ENCODE peak calls at places on chromosomes 7 and 10, in six cellular contexts. H is WTC11, B is GM23338, V is HepG2, Q is GM12878, X is H1. D is an unnamed sample.

GRCh38 chr10:101767600-101767945 is 8.3 kb downstream of the FGF8 start:
- DNase-seq in V (no peak), B (no peak), Q (no peak), X (no peak), H (no peak), D (peak)

GRCh38 chr7:50584793-50585399 is 19.7 kb upstream of the DDC start:
- DNase-seq in X (no peak), V (no peak), Q (no peak), H (no peak), B (no peak), D (no peak)

GRCh38 chr10:96890172-96890513 is 58.0 kb downstream of the LCOR start:
- DNase-seq in H (no peak), B (peak), Q (no peak), X (no peak), V (peak), D (no peak)

GRCh38 chr10:66180651-66181318 is 745.1 kb upstream of the LRRTM3 start:
- DNase-seq in Q (peak), H (no peak), B (peak), V (peak), X (no peak), D (peak)

GRCh38 chr10:3568392-3568791 is 216.6 kb downstream of the KLF6 start:
- DNase-seq in X (no peak), V (no peak), Q (no peak), H (no peak), B (no peak), D (no peak)

GRCh38 chr7:148330822-148331221 is 259.7 kb upstream of the C7orf33 start:
- DNase-seq in B (no peak), Q (no peak), V (no peak), X (no peak), H (no peak), D (no peak)

GRCh38 chr10:113171662-113172061 is 221.6 kb downstream of the TCF7L2 start:
- DNase-seq in V (no peak), B (no peak), H (no peak), X (no peak), Q (no peak), D (no peak)

GRCh38 chr10:6621536-6621935 is 41.5 kb upstream of the PRKCQ start:
- DNase-seq in V (no peak), B (no peak), X (no peak), Q (no peak), H (no peak), D (no peak)

GRCh38 chr7:28747404-28747803 is 210.7 kb downstream of the TRIL start:
- DNase-seq in B (no peak), X (no peak), Q (no peak), H (no peak), V (no peak), D (no peak)

GRCh38 chr7:114606100-114606499 is 191.5 kb downstream of the FOXP2 start:
- DNase-seq in Q (no peak), X (no peak), B (no peak), H (no peak), V (no peak), D (no peak)

GRCh38 chr7:28316489-28316888 is 95.8 kb upstream of the CREB5 start:
- DNase-seq in X (no peak), B (no peak), Q (no peak), H (no peak), V (no peak), D (no peak)

GRCh38 chr7:151058766-151059361 is 525 bp upstream of the SLC4A2 start:
- DNase-seq in H (no peak), X (no peak), Q (no peak), B (no peak), V (no peak), D (peak)

GRCh38 chr10:16809074-16809718 is 8.0 kb downstream of the RSU1 start:
- DNase-seq in B (peak), X (no peak), Q (no peak), V (peak), H (peak), D (peak)

GRCh38 chr10:69816963-69817605 is 15.4 kb downstream of the COL13A1 start:
- DNase-seq in H (no peak), X (no peak), V (no peak), B (no peak), Q (no peak), D (no peak)

GRCh38 chr10:99983280-99983988 is 26.3 kb downstream of the DNMBP start:
- DNase-seq in B (no peak), Q (peak), H (no peak), V (peak), X (no peak), D (peak)

GRCh38 chr10:75145590-75145989 is 34.1 kb downstream of the SAMD8 start:
- DNase-seq in Q (no peak), V (no peak), B (no peak), X (no peak), H (no peak), D (no peak)

GRCh38 chr10:133162178-133162909 is 2.3 kb downstream of the KNDC1 start:
- DNase-seq in Q (no peak), B (no peak), H (no peak), X (no peak), V (peak), D (no peak)

GRCh38 chr10:7473474-7473873 is 62.6 kb upstream of the SFMBT2 start:
- DNase-seq in X (no peak), Q (no peak), B (no peak), V (no peak), H (no peak), D (no peak)

GRCh38 chr7:520503-521161 is 986 bp upstream of the PDGFA start:
- DNase-seq in B (peak), H (peak), Q (no peak), X (no peak), V (no peak), D (peak)

GRCh38 chr7:80135306-80136104 is 874 bp downstream of the GNAI1 start:
- DNase-seq in Q (no peak), B (peak), H (no peak), V (no peak), X (no peak), D (no peak)
- TF ChIP-seq CREB1 in Q (no peak), B (no peak), H (no peak), V (no peak), X (peak), D (no peak)

GRCh38 chr10:78277734-78278404 is 244.2 kb downstream of the RPS24 start:
- DNase-seq in B (no peak), V (no peak), H (no peak), Q (no peak), X (no peak), D (no peak)
- TF ChIP-seq CREB1 in B (no peak), V (no peak), H (no peak), Q (no peak), X (no peak), D (no peak)

DNA sequence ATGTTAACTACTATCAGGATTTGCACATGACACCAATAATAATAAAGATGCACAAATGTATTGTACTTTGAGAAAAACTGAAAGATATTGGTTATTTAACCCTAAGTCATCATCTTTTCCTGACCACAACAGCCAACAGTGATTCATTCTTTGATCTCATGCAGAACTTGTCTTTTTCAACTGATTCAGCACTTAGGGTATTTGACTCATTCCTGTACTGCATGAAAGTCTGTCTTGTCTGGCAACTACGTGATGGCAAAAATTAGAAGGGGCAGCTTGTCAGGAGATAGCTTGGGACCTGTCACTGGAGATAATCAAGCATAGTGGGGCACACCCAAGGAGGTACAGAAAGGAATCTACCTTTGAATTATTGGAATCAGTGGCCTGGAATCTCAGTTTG is 77.8 kb upstream of the LRRC17 start:
- DNase-seq in X (no peak), V (peak), Q (peak), B (no peak), H (no peak), D (no peak)
- TF ChIP-seq CREB1 in X (no peak), V (no peak), Q (peak), B (no peak), H (no peak), D (no peak)

GRCh38 chr10:62422068-62422590 is 48.0 kb downstream of the ZNF365 start:
- DNase-seq in X (no peak), Q (no peak), V (no peak), H (no peak), B (no peak), D (peak)
- TF ChIP-seq CREB1 in X (no peak), Q (no peak), V (no peak), H (no peak), B (no peak), D (no peak)